ENCODE peak calls at places on chromosomes 3 and 15, in four cellular contexts. H is breast epithelium, Z is sigmoid colon, U is adrenal gland. G is an unnamed sample.

GRCh38 chr3:169403855-169404254 is 259.7 kb downstream of the MECOM start:
- DNase-seq in U (no peak), H (no peak), Z (no peak), G (no peak)

GRCh38 chr3:119809249-119810017 is 27.5 kb downstream of the NR1I2 start:
- DNase-seq in H (no peak), U (no peak), Z (no peak), G (no peak)

GRCh38 chr3:71051893-71052687 is 531.4 kb downstream of the FOXP1 start:
- DNase-seq in H (no peak), Z (no peak), U (no peak), G (no peak)

GRCh38 chr3:4820296-4821121 is 158.7 kb upstream of the BHLHE40 start:
- DNase-seq in Z (no peak), U (no peak), H (no peak), G (no peak)

GRCh38 chr3:27508421-27508820 is 24.2 kb upstream of the SLC4A7 start:
- DNase-seq in U (no peak), H (no peak), Z (no peak), G (no peak)

GRCh38 chr3:131701153-131701791 is 198.5 kb upstream of the MRPL3 start:
- DNase-seq in U (no peak), H (no peak), Z (no peak), G (no peak)

GRCh38 chr15:40429068-40429707 is 11.6 kb upstream of the BAHD1 start:
- DNase-seq in H (no peak), U (no peak), Z (no peak), G (no peak)

GRCh38 chr3:122955916-122956684 is 71.5 kb downstream of the SEMA5B start:
- DNase-seq in H (no peak), U (no peak), Z (no peak), G (no peak)

GRCh38 chr3:58222161-58222724 is 11.5 kb upstream of the DNASE1L3 start:
- DNase-seq in Z (no peak), H (no peak), U (no peak), G (no peak)

GRCh38 chr3:153752405-153753027 is 368.7 kb upstream of the ARHGEF26 start:
- DNase-seq in Z (no peak), U (no peak), H (no peak), G (no peak)

GRCh38 chr3:79085166-79085565 is 682.6 kb downstream of the ROBO1 start:
- DNase-seq in Z (no peak), H (no peak), U (no peak), G (no peak)

GRCh38 chr3:187833375-187833774 is 88.1 kb upstream of the BCL6 start:
- DNase-seq in U (no peak), H (no peak), Z (no peak), G (no peak)

GRCh38 chr3:158935846-158936245 is 134.0 kb downstream of the MFSD1 start:
- DNase-seq in H (no peak), Z (no peak), U (no peak), G (no peak)

GRCh38 chr3:153658151-153658550 is 463.0 kb upstream of the ARHGEF26 start:
- DNase-seq in U (no peak), Z (no peak), H (no peak), G (no peak)

GRCh38 chr15:84142888-84143337 is 92.7 kb upstream of the GOLGA6L4 start:
- DNase-seq in Z (peak; percentile 87), U (peak; percentile 92), H (peak; percentile 70), G (peak; percentile 69)

GRCh38 chr15:35657679-35658201 is 111.8 kb upstream of the DPH6 start:
- DNase-seq in H (no peak), Z (no peak), U (no peak), G (no peak)

GRCh38 chr3:120688121-120688520 is 6.1 kb upstream of the HGD start:
- DNase-seq in Z (no peak), H (no peak), U (no peak), G (no peak)

GRCh38 chr3:48428088-48428862 is 1.6 kb downstream of the PLXNB1 start:
- DNase-seq in H (no peak), Z (peak; percentile 65), U (no peak), G (no peak)

GRCh38 chr3:197088370-197088769 is 58.8 kb upstream of the MELTF start:
- DNase-seq in U (no peak), Z (no peak), H (no peak), G (no peak)

GRCh38 chr3:60870396-60870795 is 380.9 kb downstream of the FHIT start:
- DNase-seq in U (no peak), H (no peak), Z (no peak), G (no peak)

GRCh38 chr3:13638927-13639326 is 90.0 kb downstream of the FBLN2 start:
- DNase-seq in Z (no peak), U (no peak), H (no peak), G (no peak)

GRCh38 chr3:40951636-40952035 is 247.7 kb upstream of the CTNNB1 start:
- DNase-seq in H (no peak), Z (no peak), U (no peak), G (no peak)

GRCh38 chr3:186598108-186598784 is 14.6 kb upstream of the AHSG start:
- DNase-seq in U (no peak), H (no peak), Z (no peak), G (no peak)

GRCh38 chr15:33048255-33048654 is 146.3 kb downstream of the FMN1 start:
- DNase-seq in H (no peak), U (no peak), Z (no peak), G (no peak)

GRCh38 chr15:69718916-69719315 is 266.3 kb downstream of the RPLP1 start:
- DNase-seq in U (peak; percentile 69), H (no peak), Z (no peak), G (no peak)
- TF ChIP-seq POLR2A in U (no peak), H (no peak), Z (no peak), G (no peak)

DNA sequence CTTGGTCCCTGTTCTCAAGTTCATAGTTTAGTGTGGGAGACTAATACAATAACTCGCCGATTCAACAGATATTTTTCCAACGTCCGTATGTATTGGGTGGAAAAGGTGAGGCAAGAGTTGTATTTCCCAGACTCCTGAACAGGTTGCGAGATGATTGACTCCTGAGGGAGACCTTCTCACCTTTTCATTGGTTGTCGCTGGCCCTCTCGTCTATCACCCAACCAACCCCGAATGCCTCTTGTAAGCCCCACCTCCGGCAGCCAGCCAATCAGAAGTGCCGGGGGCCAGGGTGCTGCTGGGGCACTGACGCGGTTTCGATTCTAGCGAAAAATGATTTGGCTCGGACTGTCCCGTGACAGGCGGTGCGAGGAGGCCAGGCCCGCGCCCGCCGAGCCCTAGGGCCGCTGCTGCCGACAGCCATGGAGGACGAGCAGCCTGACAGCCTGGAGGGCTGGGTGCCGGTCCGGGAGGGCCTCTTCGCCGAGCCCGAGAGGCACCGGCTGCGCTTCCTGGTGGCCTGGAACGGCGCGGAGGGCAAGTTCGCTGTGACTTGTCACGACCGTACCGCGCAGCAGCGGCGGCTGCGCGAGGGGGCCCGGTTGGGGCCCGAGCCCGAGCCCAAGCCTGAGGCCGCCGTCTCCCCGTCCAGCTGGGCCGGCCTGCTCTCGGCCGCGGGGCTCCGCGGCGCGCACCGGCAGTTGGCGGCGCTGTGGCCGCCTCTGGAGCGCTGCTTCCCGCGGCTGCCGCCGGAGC is at the start of gene WHAMM:
- DNase-seq in U (peak; percentile 99), H (peak; percentile 99), Z (peak; percentile 100), G (peak; percentile 99)
- TF ChIP-seq POLR2A in U (peak; percentile 82), H (peak; percentile 94), Z (peak; percentile 92), G (peak; percentile 91)

DNA sequence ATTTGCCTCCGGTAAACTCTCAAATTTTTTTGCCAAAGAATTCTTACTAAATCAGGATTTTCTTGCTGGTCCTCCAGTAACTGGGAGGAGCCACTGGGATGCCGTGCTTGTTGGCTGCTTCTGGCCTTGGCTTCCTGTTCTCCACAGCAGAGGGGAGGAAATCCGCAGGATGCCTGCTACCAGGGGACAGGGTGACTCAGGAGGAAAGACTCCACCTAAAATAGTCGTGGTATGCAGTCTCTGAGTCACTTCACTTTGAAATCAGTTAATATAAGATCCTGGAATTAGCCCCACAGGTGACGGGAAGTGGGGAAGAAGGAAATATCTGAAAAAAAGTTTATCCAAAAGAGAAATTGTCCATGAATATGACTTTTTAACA is 6.5 kb upstream of the TM4SF18 start:
- DNase-seq in U (peak; percentile 91), H (peak; percentile 66), Z (peak; percentile 85), G (no peak)
- TF ChIP-seq POLR2A in U (no peak), H (no peak), Z (no peak), G (no peak)

GRCh38 chr3:99639579-99639978 is 1.2 kb downstream of the COL8A1 start:
- DNase-seq in U (no peak), Z (no peak), H (no peak), G (no peak)

GRCh38 chr3:99638244-99638948 is at the start of gene COL8A1:
- DNase-seq in U (peak; percentile 68), Z (peak; percentile 87), H (peak; percentile 54), G (no peak)

GRCh38 chr3:99635348-99635747 is 3.0 kb upstream of the COL8A1 start:
- DNase-seq in Z (no peak), U (no peak), H (no peak), G (no peak)

GRCh38 chr3:99637041-99637380 is 1.4 kb upstream of the COL8A1 start:
- DNase-seq in U (no peak), H (no peak), Z (no peak), G (no peak)

DNA sequence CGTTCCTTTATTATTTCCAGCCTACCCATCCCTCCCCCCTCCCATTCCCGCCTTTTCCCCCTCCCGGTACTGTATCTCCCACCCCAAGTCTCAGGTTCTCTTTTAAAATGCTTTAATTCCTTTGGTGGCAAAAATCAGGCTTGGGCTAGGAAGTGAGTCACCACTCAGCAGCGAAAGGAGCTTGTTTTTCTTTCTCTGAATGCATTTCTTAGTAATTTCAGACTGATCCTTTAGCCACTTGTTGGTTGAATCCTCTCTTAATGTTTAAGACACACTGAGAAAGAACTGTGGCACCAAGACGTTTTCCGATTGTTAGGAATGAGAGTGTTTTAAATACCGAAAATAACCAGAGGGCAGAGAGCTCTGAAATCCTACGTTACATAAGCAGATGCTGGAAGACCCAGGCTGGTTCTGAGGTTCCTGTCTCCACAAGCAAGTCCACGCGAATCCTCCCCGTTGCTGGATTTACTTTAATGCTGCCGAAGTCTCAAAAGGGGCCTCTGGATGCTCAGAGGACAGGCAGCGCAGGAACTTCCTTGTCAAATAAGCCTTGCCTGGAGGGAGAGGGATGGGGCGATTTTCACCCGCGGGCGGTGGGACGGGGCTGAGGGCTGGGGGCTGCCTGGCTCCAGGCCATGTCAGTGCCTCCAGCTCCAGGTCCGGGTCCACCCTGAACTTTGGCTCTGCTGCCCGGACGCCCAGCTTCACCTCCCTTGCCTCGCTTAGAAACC is 848 bp upstream of the COL8A1 start:
- DNase-seq in H (no peak), Z (no peak), U (no peak), G (no peak)
- TF ChIP-seq POLR2A in H (no peak), Z (no peak), U (no peak), G (no peak)

GRCh38 chr15:95442107-95442719 is 888.3 kb upstream of the NR2F2 start:
- DNase-seq in U (peak; percentile 58), H (no peak), Z (no peak), G (no peak)

GRCh38 chr15:95439812-95440380 is 890.6 kb upstream of the NR2F2 start:
- DNase-seq in Z (no peak), H (no peak), U (no peak), G (no peak)

GRCh38 chr15:95444860-95445259 is 885.6 kb upstream of the NR2F2 start:
- DNase-seq in Z (no peak), H (no peak), U (no peak), G (no peak)

DNA sequence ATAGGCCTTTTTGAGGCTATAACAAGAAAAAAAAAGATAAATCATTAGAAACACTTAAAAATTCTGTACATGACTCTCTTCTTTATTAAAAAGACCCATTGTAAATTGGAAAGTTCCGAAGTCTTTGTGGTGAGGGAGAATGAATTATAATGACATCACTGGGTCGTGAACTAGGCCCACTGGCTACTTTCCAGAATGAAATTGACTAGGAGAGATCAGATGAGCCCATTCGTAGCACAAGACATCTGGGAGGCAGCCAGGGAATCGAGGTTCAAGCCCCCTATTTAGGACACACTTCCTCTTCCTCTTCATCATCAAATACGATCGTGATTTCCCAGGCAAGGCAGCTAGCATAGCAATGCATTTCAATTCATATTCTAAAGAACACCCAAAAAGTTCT is 889.8 kb upstream of the NR2F2 start:
- DNase-seq in Z (no peak), U (peak; percentile 80), H (no peak), G (no peak)
- TF ChIP-seq POLR2A in Z (no peak), U (no peak), H (no peak), G (no peak)

GRCh38 chr3:124748560-124749198 is 18.4 kb downstream of the UMPS start:
- DNase-seq in Z (no peak), H (no peak), U (no peak), G (no peak)
- TF ChIP-seq POLR2A in Z (no peak), H (no peak), U (no peak), G (no peak)

G was measured in K562.